ENCODE peak calls at places on chromosome 3, in six cellular contexts. T is stimulated activated CD4-positive, alpha-beta T cell treated with anti-CD3 and anti-CD28 coated beads, TNF-alpha, amount 100 ng/mL, for 24 hours; F is CD8-positive, alpha-beta memory T cell; L is stimulated activated CD8-positive, alpha-beta memory T cell treated with anti-CD3 and anti-CD28 coated beads, Interleukin-7, amount 100 ng/mL, for 4 hours; Z is T-cell; C is skeletal muscle cell. U is an unnamed sample.

GRCh38 chr3:131730581-131730980 is 227.8 kb upstream of the MRPL3 start:
- DNase-seq in T (no peak), F (no peak), L (no peak), Z (no peak), C (peak), U (no peak)

GRCh38 chr3:180295811-180296210 is 259.1 kb upstream of the PEX5L start:
- DNase-seq in T (no peak), F (no peak), L (no peak), Z (no peak), C (no peak), U (no peak)

GRCh38 chr3:142863010-142863787 is 25.7 kb downstream of the PCOLCE2 start:
- DNase-seq in T (no peak), F (no peak), L (no peak), Z (no peak), C (no peak), U (no peak)

GRCh38 chr3:103218146-103218545 is 783.3 kb downstream of the ZPLD1 start:
- DNase-seq in T (no peak), F (no peak), L (no peak), Z (no peak), C (peak), U (peak)

GRCh38 chr3:123728014-123728413 is 143.2 kb upstream of the HACD2 start:
- DNase-seq in T (no peak), F (no peak), L (no peak), Z (no peak), C (no peak), U (no peak)

GRCh38 chr3:17491601-17492000 is 250.8 kb downstream of the TBC1D5 start:
- DNase-seq in T (no peak), F (no peak), L (no peak), Z (no peak), C (peak), U (no peak)

GRCh38 chr3:194928831-194929594 is 243.3 kb downstream of the FAM43A start:
- DNase-seq in T (no peak), F (no peak), L (no peak), Z (no peak), C (no peak), U (no peak)

GRCh38 chr3:14549256-14549931 is 9.3 kb upstream of the GRIP2 start:
- DNase-seq in T (no peak), F (no peak), L (no peak), Z (no peak), C (no peak), U (no peak)